ENCODE peak calls at places on chromosome 14, in nine cellular contexts. One of them, this sample, is unnamed.

GRCh38 chr14:30193791-30194407 is 266.3 kb upstream of the PRKD1 start:
- DNase-seq in astrocyte of the spinal cord: peak
- DNase-seq in A549: no peak
- DNase-seq in activated CD8-positive, alpha-beta T cell treated with anti-CD3 and anti-CD28 coated beads for 36 hours: no peak
- DNase-seq in K562: no peak
- DNase-seq in cardiac muscle cell: peak
- DNase-seq in WTC11: no peak
- DNase-seq in fibroblast of mammary gland: peak
- DNase-seq in HCT116: no peak
- DNase-seq in this sample: no peak

GRCh38 chr14:87139299-87139698 is 853.7 kb downstream of the GALC start:
- DNase-seq in astrocyte of the spinal cord: peak
- DNase-seq in A549: no peak
- DNase-seq in activated CD8-positive, alpha-beta T cell treated with anti-CD3 and anti-CD28 coated beads for 36 hours: no peak
- DNase-seq in K562: no peak
- DNase-seq in cardiac muscle cell: peak
- DNase-seq in WTC11: no peak
- DNase-seq in fibroblast of mammary gland: peak
- DNase-seq in HCT116: no peak
- DNase-seq in this sample: no peak

GRCh38 chr14:90720336-90720735 is 95.9 kb downstream of the TTC7B start:
- DNase-seq in astrocyte of the spinal cord: no peak
- DNase-seq in A549: no peak
- DNase-seq in activated CD8-positive, alpha-beta T cell treated with anti-CD3 and anti-CD28 coated beads for 36 hours: no peak
- DNase-seq in K562: peak
- DNase-seq in cardiac muscle cell: peak
- DNase-seq in WTC11: no peak
- DNase-seq in fibroblast of mammary gland: no peak
- DNase-seq in HCT116: no peak
- DNase-seq in this sample: no peak

GRCh38 chr14:24513009-24513408 is 4.9 kb upstream of the CMA1 start:
- DNase-seq in astrocyte of the spinal cord: no peak
- DNase-seq in A549: no peak
- DNase-seq in activated CD8-positive, alpha-beta T cell treated with anti-CD3 and anti-CD28 coated beads for 36 hours: peak
- DNase-seq in K562: no peak
- DNase-seq in cardiac muscle cell: peak
- DNase-seq in WTC11: peak
- DNase-seq in fibroblast of mammary gland: no peak
- DNase-seq in HCT116: no peak
- DNase-seq in this sample: no peak

GRCh38 chr14:53432378-53432802 is 279.3 kb upstream of the DDHD1 start:
- DNase-seq in astrocyte of the spinal cord: peak
- DNase-seq in A549: peak
- DNase-seq in activated CD8-positive, alpha-beta T cell treated with anti-CD3 and anti-CD28 coated beads for 36 hours: no peak
- DNase-seq in K562: peak
- DNase-seq in cardiac muscle cell: peak
- DNase-seq in WTC11: peak
- DNase-seq in fibroblast of mammary gland: peak
- DNase-seq in HCT116: peak
- DNase-seq in this sample: peak

GRCh38 chr14:58109761-58110160 is 42.3 kb downstream of the ARMH4 start:
- DNase-seq in astrocyte of the spinal cord: no peak
- DNase-seq in A549: no peak
- DNase-seq in activated CD8-positive, alpha-beta T cell treated with anti-CD3 and anti-CD28 coated beads for 36 hours: no peak
- DNase-seq in K562: no peak
- DNase-seq in cardiac muscle cell: no peak
- DNase-seq in WTC11: no peak
- DNase-seq in fibroblast of mammary gland: no peak
- DNase-seq in HCT116: no peak
- DNase-seq in this sample: no peak

GRCh38 chr14:62674833-62675232 is 370.4 kb downstream of the KCNH5 start:
- DNase-seq in astrocyte of the spinal cord: no peak
- DNase-seq in A549: no peak
- DNase-seq in activated CD8-positive, alpha-beta T cell treated with anti-CD3 and anti-CD28 coated beads for 36 hours: no peak
- DNase-seq in K562: no peak
- DNase-seq in cardiac muscle cell: no peak
- DNase-seq in WTC11: no peak
- DNase-seq in fibroblast of mammary gland: no peak
- DNase-seq in HCT116: no peak
- DNase-seq in this sample: no peak

GRCh38 chr14:68391292-68392014 is 401.4 kb downstream of the ZFP36L1 start:
- DNase-seq in astrocyte of the spinal cord: peak
- DNase-seq in A549: no peak
- DNase-seq in activated CD8-positive, alpha-beta T cell treated with anti-CD3 and anti-CD28 coated beads for 36 hours: no peak
- DNase-seq in K562: no peak
- DNase-seq in cardiac muscle cell: peak
- DNase-seq in WTC11: no peak
- DNase-seq in fibroblast of mammary gland: peak
- DNase-seq in HCT116: no peak
- DNase-seq in this sample: no peak

GRCh38 chr14:29637406-29637805 is 290.2 kb downstream of the PRKD1 start:
- DNase-seq in astrocyte of the spinal cord: peak
- DNase-seq in A549: no peak
- DNase-seq in activated CD8-positive, alpha-beta T cell treated with anti-CD3 and anti-CD28 coated beads for 36 hours: no peak
- DNase-seq in K562: no peak
- DNase-seq in cardiac muscle cell: peak
- DNase-seq in WTC11: no peak
- DNase-seq in fibroblast of mammary gland: peak
- DNase-seq in HCT116: no peak
- DNase-seq in this sample: no peak

GRCh38 chr14:104968153-104968527 is 10.0 kb downstream of the AHNAK2 start:
- DNase-seq in astrocyte of the spinal cord: peak
- DNase-seq in A549: peak
- DNase-seq in activated CD8-positive, alpha-beta T cell treated with anti-CD3 and anti-CD28 coated beads for 36 hours: no peak
- DNase-seq in K562: peak
- DNase-seq in cardiac muscle cell: peak
- DNase-seq in WTC11: peak
- DNase-seq in fibroblast of mammary gland: peak
- DNase-seq in HCT116: no peak
- DNase-seq in this sample: no peak

GRCh38 chr14:68663385-68664076 is 129.3 kb downstream of the ZFP36L1 start:
- DNase-seq in astrocyte of the spinal cord: peak
- DNase-seq in A549: no peak
- DNase-seq in activated CD8-positive, alpha-beta T cell treated with anti-CD3 and anti-CD28 coated beads for 36 hours: peak
- DNase-seq in K562: no peak
- DNase-seq in cardiac muscle cell: peak
- DNase-seq in WTC11: no peak
- DNase-seq in fibroblast of mammary gland: peak
- DNase-seq in HCT116: no peak
- DNase-seq in this sample: peak

GRCh38 chr14:31408421-31408820 is 11.9 kb downstream of the HEATR5A start:
- DNase-seq in astrocyte of the spinal cord: no peak
- DNase-seq in A549: no peak
- DNase-seq in activated CD8-positive, alpha-beta T cell treated with anti-CD3 and anti-CD28 coated beads for 36 hours: no peak
- DNase-seq in K562: no peak
- DNase-seq in cardiac muscle cell: no peak
- DNase-seq in WTC11: no peak
- DNase-seq in fibroblast of mammary gland: no peak
- DNase-seq in HCT116: no peak
- DNase-seq in this sample: no peak
- TF ChIP-seq CTCF in astrocyte of the spinal cord: no peak
- TF ChIP-seq CTCF in A549: no peak
- TF ChIP-seq CTCF in activated CD8-positive, alpha-beta T cell treated with anti-CD3 and anti-CD28 coated beads for 36 hours: no peak
- TF ChIP-seq CTCF in K562: no peak
- TF ChIP-seq CTCF in cardiac muscle cell: no peak
- TF ChIP-seq CTCF in WTC11: no peak
- TF ChIP-seq CTCF in fibroblast of mammary gland: no peak
- TF ChIP-seq CTCF in HCT116: no peak
- TF ChIP-seq CTCF in this sample: no peak

DNA sequence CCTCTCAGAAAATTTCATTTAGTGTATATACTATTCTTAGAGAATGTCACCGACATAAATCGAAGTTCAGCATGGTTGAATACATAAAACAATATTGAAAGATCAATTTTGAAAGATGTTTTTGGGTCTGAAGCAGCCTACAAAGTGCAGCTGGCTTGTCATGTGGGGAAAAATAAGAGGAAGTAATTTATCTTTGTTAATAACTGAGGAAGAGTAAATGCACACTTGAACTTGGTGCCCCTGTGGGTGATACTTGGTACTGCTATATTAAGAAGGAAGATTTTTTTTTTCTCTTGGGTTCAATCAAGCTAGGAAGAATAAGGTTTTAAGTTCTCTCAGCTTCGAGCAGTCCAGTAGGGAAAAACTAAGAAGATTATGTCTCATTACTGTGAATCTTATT is 661.3 kb downstream of the RPL10L start:
- DNase-seq in astrocyte of the spinal cord: no peak
- DNase-seq in A549: no peak
- DNase-seq in activated CD8-positive, alpha-beta T cell treated with anti-CD3 and anti-CD28 coated beads for 36 hours: no peak
- DNase-seq in K562: peak
- DNase-seq in cardiac muscle cell: no peak
- DNase-seq in WTC11: no peak
- DNase-seq in fibroblast of mammary gland: no peak
- DNase-seq in HCT116: peak
- DNase-seq in this sample: no peak
- TF ChIP-seq CTCF in astrocyte of the spinal cord: peak
- TF ChIP-seq CTCF in A549: no peak
- TF ChIP-seq CTCF in activated CD8-positive, alpha-beta T cell treated with anti-CD3 and anti-CD28 coated beads for 36 hours: peak
- TF ChIP-seq CTCF in K562: no peak
- TF ChIP-seq CTCF in cardiac muscle cell: peak
- TF ChIP-seq CTCF in WTC11: peak
- TF ChIP-seq CTCF in fibroblast of mammary gland: peak
- TF ChIP-seq CTCF in HCT116: no peak
- TF ChIP-seq CTCF in this sample: no peak

GRCh38 chr14:37124617-37125016 is 47.8 kb downstream of the SLC25A21 start:
- DNase-seq in astrocyte of the spinal cord: no peak
- DNase-seq in A549: no peak
- DNase-seq in activated CD8-positive, alpha-beta T cell treated with anti-CD3 and anti-CD28 coated beads for 36 hours: no peak
- DNase-seq in K562: no peak
- DNase-seq in cardiac muscle cell: no peak
- DNase-seq in WTC11: peak
- DNase-seq in fibroblast of mammary gland: no peak
- DNase-seq in HCT116: no peak
- DNase-seq in this sample: no peak
- TF ChIP-seq CTCF in astrocyte of the spinal cord: peak
- TF ChIP-seq CTCF in A549: peak
- TF ChIP-seq CTCF in activated CD8-positive, alpha-beta T cell treated with anti-CD3 and anti-CD28 coated beads for 36 hours: no peak
- TF ChIP-seq CTCF in K562: peak
- TF ChIP-seq CTCF in cardiac muscle cell: no peak
- TF ChIP-seq CTCF in WTC11: no peak
- TF ChIP-seq CTCF in fibroblast of mammary gland: no peak
- TF ChIP-seq CTCF in HCT116: no peak
- TF ChIP-seq CTCF in this sample: no peak

GRCh38 chr14:55432628-55433027 is 7.8 kb downstream of the TBPL2 start:
- DNase-seq in astrocyte of the spinal cord: no peak
- DNase-seq in A549: no peak
- DNase-seq in activated CD8-positive, alpha-beta T cell treated with anti-CD3 and anti-CD28 coated beads for 36 hours: no peak
- DNase-seq in K562: no peak
- DNase-seq in cardiac muscle cell: no peak
- DNase-seq in WTC11: no peak
- DNase-seq in fibroblast of mammary gland: no peak
- DNase-seq in HCT116: no peak
- DNase-seq in this sample: no peak
- TF ChIP-seq CTCF in astrocyte of the spinal cord: no peak
- TF ChIP-seq CTCF in A549: no peak
- TF ChIP-seq CTCF in activated CD8-positive, alpha-beta T cell treated with anti-CD3 and anti-CD28 coated beads for 36 hours: no peak
- TF ChIP-seq CTCF in K562: no peak
- TF ChIP-seq CTCF in cardiac muscle cell: no peak
- TF ChIP-seq CTCF in WTC11: no peak
- TF ChIP-seq CTCF in fibroblast of mammary gland: no peak
- TF ChIP-seq CTCF in HCT116: no peak
- TF ChIP-seq CTCF in this sample: no peak

GRCh38 chr14:88607829-88608228 is 45.0 kb downstream of the ZC3H14 start:
- DNase-seq in astrocyte of the spinal cord: no peak
- DNase-seq in A549: no peak
- DNase-seq in activated CD8-positive, alpha-beta T cell treated with anti-CD3 and anti-CD28 coated beads for 36 hours: no peak
- DNase-seq in K562: no peak
- DNase-seq in cardiac muscle cell: no peak
- DNase-seq in WTC11: no peak
- DNase-seq in fibroblast of mammary gland: no peak
- DNase-seq in HCT116: no peak
- DNase-seq in this sample: no peak

GRCh38 chr14:88614218-88614907 is 51.5 kb downstream of the ZC3H14 start:
- DNase-seq in astrocyte of the spinal cord: peak
- DNase-seq in A549: no peak
- DNase-seq in activated CD8-positive, alpha-beta T cell treated with anti-CD3 and anti-CD28 coated beads for 36 hours: no peak
- DNase-seq in K562: no peak
- DNase-seq in cardiac muscle cell: peak
- DNase-seq in WTC11: no peak
- DNase-seq in fibroblast of mammary gland: peak
- DNase-seq in HCT116: no peak
- DNase-seq in this sample: no peak

GRCh38 chr14:88613552-88614010 is 50.7 kb downstream of the ZC3H14 start:
- DNase-seq in astrocyte of the spinal cord: peak
- DNase-seq in A549: no peak
- DNase-seq in activated CD8-positive, alpha-beta T cell treated with anti-CD3 and anti-CD28 coated beads for 36 hours: peak
- DNase-seq in K562: no peak
- DNase-seq in cardiac muscle cell: peak
- DNase-seq in WTC11: no peak
- DNase-seq in fibroblast of mammary gland: peak
- DNase-seq in HCT116: no peak
- DNase-seq in this sample: no peak

GRCh38 chr14:88612981-88613380 is 50.1 kb downstream of the ZC3H14 start:
- DNase-seq in astrocyte of the spinal cord: no peak
- DNase-seq in A549: no peak
- DNase-seq in activated CD8-positive, alpha-beta T cell treated with anti-CD3 and anti-CD28 coated beads for 36 hours: no peak
- DNase-seq in K562: no peak
- DNase-seq in cardiac muscle cell: no peak
- DNase-seq in WTC11: no peak
- DNase-seq in fibroblast of mammary gland: peak
- DNase-seq in HCT116: no peak
- DNase-seq in this sample: no peak

DNA sequence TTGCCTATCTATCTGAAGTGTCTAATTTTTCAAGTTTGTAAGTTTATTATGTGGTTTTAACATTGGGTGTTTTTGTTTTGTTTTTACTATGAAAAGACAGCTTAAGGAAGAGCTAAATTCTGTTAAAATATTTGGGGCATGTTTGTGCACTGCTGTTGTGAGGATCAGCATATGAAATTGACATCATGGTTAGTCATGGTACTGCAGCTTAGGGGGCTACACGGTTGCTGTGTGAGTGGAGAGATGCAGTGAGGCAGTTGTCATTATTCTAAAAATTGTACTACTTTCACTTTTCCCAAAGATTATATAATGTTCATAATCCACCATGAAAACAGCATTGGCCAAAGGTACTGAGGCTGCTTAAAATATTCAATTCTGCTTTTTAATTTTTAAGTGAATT is 49.0 kb downstream of the ZC3H14 start:
- DNase-seq in astrocyte of the spinal cord: peak
- DNase-seq in A549: no peak
- DNase-seq in activated CD8-positive, alpha-beta T cell treated with anti-CD3 and anti-CD28 coated beads for 36 hours: no peak
- DNase-seq in K562: no peak
- DNase-seq in cardiac muscle cell: no peak
- DNase-seq in WTC11: no peak
- DNase-seq in fibroblast of mammary gland: peak
- DNase-seq in HCT116: no peak
- DNase-seq in this sample: no peak
- TF ChIP-seq CTCF in astrocyte of the spinal cord: no peak
- TF ChIP-seq CTCF in A549: no peak
- TF ChIP-seq CTCF in activated CD8-positive, alpha-beta T cell treated with anti-CD3 and anti-CD28 coated beads for 36 hours: no peak
- TF ChIP-seq CTCF in K562: no peak
- TF ChIP-seq CTCF in cardiac muscle cell: no peak
- TF ChIP-seq CTCF in WTC11: no peak
- TF ChIP-seq CTCF in fibroblast of mammary gland: peak
- TF ChIP-seq CTCF in HCT116: no peak
- TF ChIP-seq CTCF in this sample: no peak

GRCh38 chr14:92551066-92551841 is 37.7 kb downstream of the RIN3 start:
- DNase-seq in astrocyte of the spinal cord: no peak
- DNase-seq in A549: no peak
- DNase-seq in activated CD8-positive, alpha-beta T cell treated with anti-CD3 and anti-CD28 coated beads for 36 hours: peak
- DNase-seq in K562: no peak
- DNase-seq in cardiac muscle cell: no peak
- DNase-seq in WTC11: no peak
- DNase-seq in fibroblast of mammary gland: no peak
- DNase-seq in HCT116: no peak
- DNase-seq in this sample: peak
- TF ChIP-seq CTCF in astrocyte of the spinal cord: no peak
- TF ChIP-seq CTCF in A549: no peak
- TF ChIP-seq CTCF in activated CD8-positive, alpha-beta T cell treated with anti-CD3 and anti-CD28 coated beads for 36 hours: peak
- TF ChIP-seq CTCF in K562: no peak
- TF ChIP-seq CTCF in cardiac muscle cell: no peak
- TF ChIP-seq CTCF in WTC11: no peak
- TF ChIP-seq CTCF in fibroblast of mammary gland: no peak
- TF ChIP-seq CTCF in HCT116: no peak
- TF ChIP-seq CTCF in this sample: peak

GRCh38 chr14:23483216-23483854 is 13.8 kb downstream of the NGDN start:
- DNase-seq in astrocyte of the spinal cord: no peak
- DNase-seq in A549: peak
- DNase-seq in activated CD8-positive, alpha-beta T cell treated with anti-CD3 and anti-CD28 coated beads for 36 hours: peak
- DNase-seq in K562: peak
- DNase-seq in cardiac muscle cell: peak
- DNase-seq in WTC11: peak
- DNase-seq in fibroblast of mammary gland: peak
- DNase-seq in HCT116: no peak
- DNase-seq in this sample: peak
- TF ChIP-seq CTCF in astrocyte of the spinal cord: peak
- TF ChIP-seq CTCF in A549: peak
- TF ChIP-seq CTCF in activated CD8-positive, alpha-beta T cell treated with anti-CD3 and anti-CD28 coated beads for 36 hours: peak
- TF ChIP-seq CTCF in K562: peak
- TF ChIP-seq CTCF in cardiac muscle cell: peak
- TF ChIP-seq CTCF in WTC11: peak
- TF ChIP-seq CTCF in fibroblast of mammary gland: peak
- TF ChIP-seq CTCF in HCT116: peak
- TF ChIP-seq CTCF in this sample: peak